ENCODE peak calls at places on chromosome 21, in five cellular contexts. B is stimulated activated CD4-positive, alpha-beta T cell treated with anti-CD3 and anti-CD28 coated beads, TNF-alpha, amount 100 ng/mL, for 48 hours; S is pancreas; E is COR-L47; V is stimulated activated naive CD8-positive, alpha-beta T cell treated with anti-CD3 and anti-CD28 coated beads, Interleukin-15, Interleukin-2, amounts not matched to agents 100 U/mL and 50 U/mL, for 24 hours. K is an unnamed sample.

GRCh38 chr21:30146558-30147282 is 19.9 kb downstream of the CLDN17 start:
- DNase-seq in B (no peak), S (no peak), E (peak), V (no peak), K (no peak)

GRCh38 chr21:33029975-33030461 is 4.3 kb downstream of the OLIG2 start:
- DNase-seq in B (no peak), S (no peak), E (no peak), V (no peak), K (no peak)

GRCh38 chr21:33998402-33998801 is 75.0 kb upstream of the MRPS6 start:
- DNase-seq in B (no peak), S (no peak), E (no peak), V (no peak), K (no peak)

GRCh38 chr21:26167593-26167992 is 3.0 kb downstream of the APP start:
- DNase-seq in B (no peak), S (no peak), E (no peak), V (no peak), K (no peak)

GRCh38 chr21:42525228-42525604 is 11.6 kb downstream of the SLC37A1 start:
- DNase-seq in B (no peak), S (no peak), E (no peak), V (no peak), K (no peak)

GRCh38 chr21:10418649-10419048 is 102.7 kb upstream of the TPTE start:
- DNase-seq in B (no peak), S (no peak), E (no peak), V (no peak), K (no peak)

GRCh38 chr21:37253991-37254390 is 13.1 kb downstream of the VPS26C start:
- DNase-seq in B (no peak), S (no peak), E (peak), V (no peak), K (no peak)

GRCh38 chr21:34822957-34823356 is 154.2 kb downstream of the CLIC6 start:
- DNase-seq in B (no peak), S (no peak), E (no peak), V (no peak), K (peak)

GRCh38 chr21:42495027-42495426 is 997 bp downstream of the RSPH1 start:
- DNase-seq in B (no peak), S (no peak), E (no peak), V (no peak), K (no peak)

GRCh38 chr21:24450119-24450518 is 1157.2 kb downstream of the MRPL39 start:
- DNase-seq in B (no peak), S (no peak), E (no peak), V (no peak), K (no peak)

GRCh38 chr21:37869661-37870060 is 46.6 kb downstream of the KCNJ6 start:
- DNase-seq in B (no peak), S (no peak), E (no peak), V (no peak), K (no peak)

GRCh38 chr21:44087426-44088400 is 19.5 kb upstream of the PWP2 start:
- DNase-seq in B (no peak), S (no peak), E (no peak), V (no peak), K (peak)

GRCh38 chr21:43367296-43367695 is 59.6 kb downstream of the SIK1 start:
- DNase-seq in B (no peak), S (no peak), E (peak), V (no peak), K (no peak)

GRCh38 chr21:41605178-41605933 is 97.4 kb upstream of the TMPRSS2 start:
- DNase-seq in B (no peak), S (no peak), E (no peak), V (no peak), K (no peak)

GRCh38 chr21:25863747-25864146 is 129.0 kb downstream of the GABPA start:
- DNase-seq in B (no peak), S (no peak), E (no peak), V (no peak), K (no peak)

GRCh38 chr21:40587786-40588353 is 259.1 kb downstream of the DSCAM start:
- DNase-seq in B (no peak), S (no peak), E (no peak), V (no peak), K (no peak)

GRCh38 chr21:37416914-37417313 is 50.3 kb downstream of the DYRK1A start:
- DNase-seq in B (no peak), S (no peak), E (no peak), V (no peak), K (no peak)

GRCh38 chr21:45763506-45763905 is 120.0 kb downstream of the PCBP3 start:
- DNase-seq in B (no peak), S (no peak), E (no peak), V (no peak), K (no peak)

GRCh38 chr21:42673633-42674328 is 20.4 kb downstream of the PDE9A start:
- DNase-seq in B (no peak), S (no peak), E (no peak), V (no peak), K (no peak)

GRCh38 chr21:46637952-46638746 is 2.7 kb downstream of the PRMT2 start:
- DNase-seq in B (no peak), S (no peak), E (no peak), V (no peak), K (peak)

GRCh38 chr21:42614811-42615342 is 38.5 kb upstream of the PDE9A start:
- DNase-seq in B (peak), S (peak), E (no peak), V (peak), K (peak)

GRCh38 chr21:37139154-37139553 is 66.1 kb downstream of the TTC3 start:
- DNase-seq in B (no peak), S (no peak), E (no peak), V (no peak), K (no peak)

GRCh38 chr21:46111857-46112730 is 14.2 kb downstream of the COL6A2 start:
- DNase-seq in B (no peak), S (peak), E (no peak), V (peak), K (no peak)

GRCh38 chr21:46038871-46039397 is 57.4 kb downstream of the COL6A1 start:
- DNase-seq in B (no peak), S (no peak), E (no peak), V (no peak), K (no peak)

GRCh38 chr21:35585155-35585554 is 475.2 kb downstream of the SETD4 start:
- DNase-seq in B (no peak), S (no peak), E (no peak), V (no peak), K (peak)

GRCh38 chr21:43278359-43278758 is 109.6 kb downstream of the CRYAA start:
- DNase-seq in B (no peak), S (peak), E (no peak), V (no peak), K (no peak)

GRCh38 chr21:45049725-45050359 is 24.5 kb upstream of the ADARB1 start:
- DNase-seq in B (no peak), S (no peak), E (no peak), V (no peak), K (no peak)

GRCh38 chr21:35163381-35163780 is 114.3 kb upstream of the RUNX1 start:
- DNase-seq in B (no peak), S (no peak), E (no peak), V (no peak), K (no peak)

GRCh38 chr21:35179990-35180557 is 131.0 kb upstream of the RUNX1 start:
- DNase-seq in B (no peak), S (no peak), E (no peak), V (no peak), K (no peak)

GRCh38 chr21:46120301-46121285 is 22.7 kb downstream of the COL6A2 start:
- DNase-seq in B (no peak), S (peak), E (no peak), V (no peak), K (no peak)

GRCh38 chr21:46594276-46594675 is 10.6 kb downstream of the S100B start:
- DNase-seq in B (no peak), S (no peak), E (no peak), V (no peak), K (no peak)

GRCh38 chr21:42271065-42271464 is 44.1 kb downstream of the TFF3 start:
- DNase-seq in B (no peak), S (no peak), E (no peak), V (no peak), K (no peak)

GRCh38 chr21:16532841-16533240 is 803.1 kb downstream of the USP25 start:
- DNase-seq in B (no peak), S (no peak), E (no peak), V (no peak), K (no peak)

GRCh38 chr21:39373634-39374033 is 24.7 kb upstream of the HMGN1 start:
- DNase-seq in B (no peak), S (no peak), E (peak), V (no peak), K (peak)

GRCh38 chr21:42171091-42172053 is 47.6 kb upstream of the ABCG1 start:
- DNase-seq in B (no peak), S (no peak), E (peak), V (no peak), K (peak)

GRCh38 chr21:31509108-31510017 is 150.1 kb upstream of the SOD1 start:
- DNase-seq in B (peak), S (no peak), E (peak), V (peak), K (peak)

GRCh38 chr21:36729301-36729970 is 30.5 kb downstream of the SIM2 start:
- DNase-seq in B (no peak), S (no peak), E (no peak), V (no peak), K (no peak)

GRCh38 chr21:16315223-16315622 is 585.4 kb downstream of the USP25 start:
- DNase-seq in B (no peak), S (no peak), E (no peak), V (no peak), K (no peak)

K was measured in MV-4-11.